ENCODE peak calls at places on chromosome 18, in nine cellular contexts. G is HCT116, Z is K562, D is Peyer's patch, Y is body of pancreas, O is tibial nerve, P is IMR-90, N is A549, X is adrenal gland. Q is an unnamed sample.

GRCh38 chr18:55447672-55448018 is 140.3 kb downstream of the TCF4 start:
- DNase-seq in P (no peak), Y (no peak), X (no peak), O (no peak), N (no peak), G (no peak), Z (no peak), D (no peak), Q (no peak)

GRCh38 chr18:57898506-57899124 is 95.5 kb upstream of the ATP8B1 start:
- DNase-seq in N (peak), Z (no peak), P (peak), O (peak), G (no peak), D (no peak), Y (no peak), X (no peak), Q (no peak)

GRCh38 chr18:9354256-9354655 is 19.7 kb downstream of the TWSG1 start:
- DNase-seq in P (peak), X (no peak), D (no peak), G (no peak), Y (no peak), N (no peak), Z (no peak), O (no peak), Q (no peak)

GRCh38 chr18:35240664-35241522 is at the start of gene ZNF397:
- DNase-seq in N (peak), O (peak), Z (peak), G (peak), Y (peak), P (peak), X (peak), D (peak), Q (peak)

GRCh38 chr18:71529708-71530303 is 1014.3 kb downstream of the CBLN2 start:
- DNase-seq in N (no peak), Y (no peak), Z (no peak), P (no peak), O (no peak), G (no peak), X (no peak), D (no peak), Q (no peak)

GRCh38 chr18:42041793-42042192 is 86.8 kb downstream of the PIK3C3 start:
- DNase-seq in X (no peak), P (no peak), D (no peak), G (no peak), Y (peak), Z (no peak), O (no peak), N (no peak), Q (no peak)

GRCh38 chr18:3012306-3012919 is 531 bp downstream of the LPIN2 start:
- DNase-seq in Y (peak), N (peak), G (no peak), P (peak), D (peak), Z (peak), X (peak), O (peak), Q (peak)

GRCh38 chr18:8496186-8496585 is 113.1 kb upstream of the RAB12 start:
- DNase-seq in Z (no peak), Y (no peak), P (peak), G (no peak), N (no peak), X (no peak), O (no peak), D (no peak), Q (no peak)

GRCh38 chr18:51637881-51638280 is 440.4 kb upstream of the MEX3C start:
- DNase-seq in Y (no peak), Z (no peak), O (no peak), X (no peak), N (no peak), G (no peak), D (no peak), P (no peak), Q (no peak)

GRCh38 chr18:32424696-32425095 is 46.0 kb downstream of the GAREM1 start:
- DNase-seq in D (no peak), X (no peak), O (no peak), N (no peak), Y (no peak), Z (no peak), P (no peak), G (no peak), Q (peak)

GRCh38 chr18:54075681-54076080 is 148.8 kb downstream of the MBD2 start:
- DNase-seq in G (no peak), Z (no peak), O (no peak), X (no peak), Y (no peak), N (no peak), P (no peak), D (no peak), Q (no peak)

GRCh38 chr18:32919799-32920198 is 147.0 kb upstream of the KLHL14 start:
- DNase-seq in X (no peak), Z (no peak), N (peak), G (no peak), O (no peak), P (no peak), D (peak), Y (peak), Q (no peak)

GRCh38 chr18:79744625-79745024 is 53.1 kb upstream of the KCNG2 start:
- DNase-seq in P (no peak), O (no peak), D (peak), X (no peak), G (no peak), Z (no peak), Y (no peak), N (no peak), Q (no peak)

GRCh38 chr18:69968073-69968472 is 20.4 kb upstream of the CD226 start:
- DNase-seq in O (no peak), X (no peak), N (no peak), Y (no peak), P (no peak), G (no peak), Z (no peak), D (peak), Q (no peak)

GRCh38 chr18:78685980-78686530 is 293.6 kb upstream of the SALL3 start:
- DNase-seq in Y (no peak), O (no peak), X (no peak), D (no peak), P (no peak), G (no peak), N (no peak), Z (no peak), Q (no peak)

GRCh38 chr18:62282188-62282629 is 42.9 kb upstream of the TNFRSF11A start:
- DNase-seq in Y (no peak), D (no peak), Z (no peak), G (no peak), N (no peak), X (no peak), O (no peak), P (peak), Q (no peak)

GRCh38 chr18:53771664-53772063 is 452.8 kb downstream of the MBD2 start:
- DNase-seq in D (no peak), Y (no peak), P (no peak), O (no peak), N (no peak), G (no peak), Z (no peak), X (no peak), Q (no peak)

GRCh38 chr18:42113529-42114191 is 158.6 kb downstream of the PIK3C3 start:
- DNase-seq in P (peak), O (no peak), X (no peak), Y (no peak), G (no peak), D (no peak), Z (no peak), N (no peak), Q (no peak)

GRCh38 chr18:58570360-58571064 is 58.4 kb downstream of the ALPK2 start:
- DNase-seq in O (no peak), D (no peak), G (no peak), P (no peak), Z (no peak), Y (no peak), X (no peak), N (no peak), Q (no peak)

GRCh38 chr18:32299489-32299888 is 109.7 kb downstream of the MEP1B start:
- DNase-seq in N (no peak), X (no peak), Y (no peak), O (no peak), P (no peak), G (no peak), D (no peak), Z (no peak), Q (no peak)

GRCh38 chr18:39271654-39272053 is 1706.1 kb upstream of the CELF4 start:
- DNase-seq in D (no peak), O (no peak), Z (no peak), N (no peak), Y (no peak), X (no peak), P (no peak), G (no peak), Q (no peak)

GRCh38 chr18:77100751-77101355 is 31.7 kb downstream of the MBP start:
- DNase-seq in G (no peak), P (no peak), D (no peak), Z (no peak), Y (no peak), X (no peak), O (no peak), N (no peak), Q (no peak)

GRCh38 chr18:25736516-25736915 is 353.9 kb downstream of the SS18 start:
- DNase-seq in P (peak), N (no peak), G (no peak), Y (no peak), Z (no peak), O (no peak), D (no peak), X (no peak), Q (no peak)

GRCh38 chr18:69996951-69997798 is 49.5 kb upstream of the CD226 start:
- DNase-seq in P (no peak), G (no peak), Z (no peak), N (no peak), X (no peak), O (no peak), Y (no peak), D (no peak), Q (no peak)

GRCh38 chr18:24585996-24586566 is 125.6 kb downstream of the HRH4 start:
- DNase-seq in X (no peak), O (no peak), P (no peak), Z (no peak), D (no peak), Y (no peak), G (no peak), N (no peak), Q (no peak)

GRCh38 chr18:68519341-68519740 is 195.6 kb downstream of the TMX3 start:
- DNase-seq in G (no peak), O (no peak), Y (no peak), P (peak), D (no peak), X (no peak), Z (no peak), N (no peak), Q (no peak)

GRCh38 chr18:60740313-60740712 is 367.7 kb upstream of the MC4R start:
- DNase-seq in D (no peak), Z (no peak), P (no peak), N (no peak), X (no peak), Y (no peak), O (no peak), G (no peak), Q (no peak)

GRCh38 chr18:24538421-24539264 is 78.2 kb downstream of the HRH4 start:
- DNase-seq in N (no peak), D (no peak), Z (no peak), Y (no peak), P (no peak), O (no peak), G (no peak), X (no peak), Q (no peak)

GRCh38 chr18:73118121-73118816 is 250.5 kb upstream of the NETO1 start:
- DNase-seq in O (no peak), P (peak), Y (no peak), X (no peak), D (no peak), N (no peak), Z (no peak), G (no peak), Q (no peak)

GRCh38 chr18:74532511-74533025 is 1.7 kb upstream of the CNDP1 start:
- DNase-seq in P (no peak), D (no peak), G (no peak), Y (no peak), Z (no peak), N (no peak), O (no peak), X (no peak), Q (no peak)

GRCh38 chr18:79068299-79068945 is 772 bp upstream of the ATP9B start:
- DNase-seq in X (no peak), P (no peak), Y (peak), Z (no peak), O (peak), N (no peak), D (no peak), G (no peak), Q (peak)

GRCh38 chr18:76565238-76566173 is 70.5 kb upstream of the ZNF516 start:
- DNase-seq in N (peak), X (peak), G (no peak), P (peak), O (peak), Y (peak), D (peak), Z (peak), Q (peak)

DNA sequence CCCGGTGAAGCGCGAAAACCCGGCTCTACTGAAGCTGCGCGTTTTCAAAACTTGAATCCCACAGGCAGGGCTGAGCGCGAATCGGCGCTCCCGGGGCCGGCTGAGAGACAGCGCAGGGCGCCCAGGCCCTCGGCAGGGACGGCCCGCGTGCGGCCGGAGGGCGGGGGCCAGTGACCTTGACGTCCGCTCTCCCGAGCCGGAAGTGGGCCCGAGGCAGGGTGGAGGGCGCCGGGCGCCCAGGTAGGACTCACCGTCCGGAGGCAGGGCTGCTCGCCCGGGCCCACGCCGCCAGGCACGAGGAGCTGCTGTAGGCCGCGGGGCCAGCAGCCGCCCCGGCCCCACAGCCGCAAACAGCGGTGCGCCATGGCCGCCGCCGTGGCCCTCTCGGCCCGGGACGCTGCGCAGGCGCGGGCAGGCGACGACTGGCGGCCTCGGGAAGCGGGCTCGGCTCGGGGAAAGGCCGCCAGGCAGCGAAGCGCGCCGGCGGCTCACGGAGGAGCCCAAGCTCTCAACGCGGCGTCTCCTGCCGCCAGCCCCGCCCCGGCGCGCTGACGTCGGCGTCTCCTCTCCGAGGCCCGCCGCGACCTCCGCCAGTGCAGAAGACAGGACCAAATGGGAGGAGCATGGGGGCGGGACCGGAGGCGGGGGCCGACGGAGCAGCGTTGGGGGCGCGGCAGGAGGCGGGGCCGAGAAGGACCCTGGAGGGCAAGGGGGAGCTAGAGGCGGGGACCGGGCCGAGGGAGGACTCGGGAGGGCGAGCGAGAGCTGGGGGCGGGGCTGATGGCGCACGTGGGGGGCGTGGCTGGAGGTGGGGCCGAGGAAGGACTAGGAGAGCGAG is at the start of gene AFG3L2:
- DNase-seq in N (peak), Y (peak), D (peak), G (peak), P (peak), Z (peak), X (peak), O (peak), Q (peak)
- TF ChIP-seq POLR2A in N (peak), Y (peak), D (peak), G (peak), P (peak), Z (peak), X (peak), O (peak), Q (peak)

GRCh38 chr18:2009957-2010697 is 561.2 kb downstream of the METTL4 start:
- DNase-seq in G (no peak), D (no peak), Z (no peak), X (no peak), N (no peak), P (no peak), O (no peak), Y (no peak), Q (no peak)
- H3K27ac ChIP-seq in G (no peak), D (no peak), Z (no peak), X (no peak), N (no peak), P (no peak), O (no peak), Y (no peak), Q (no peak)

GRCh38 chr18:48944634-48945033 is 6.1 kb downstream of the SMAD7 start:
- DNase-seq in Z (no peak), O (no peak), Y (no peak), X (no peak), N (no peak), D (no peak), P (peak), G (no peak), Q (no peak)

GRCh38 chr18:48945953-48946217 is 4.9 kb downstream of the SMAD7 start:
- DNase-seq in O (no peak), Z (no peak), N (no peak), P (no peak), D (no peak), X (no peak), Y (no peak), G (no peak), Q (no peak)

GRCh38 chr18:48947102-48947501 is 3.7 kb downstream of the SMAD7 start:
- DNase-seq in O (no peak), Y (no peak), D (no peak), P (no peak), Z (no peak), X (no peak), N (no peak), G (no peak), Q (no peak)

GRCh38 chr18:48947583-48947982 is 3.2 kb downstream of the SMAD7 start:
- DNase-seq in X (peak), N (no peak), Z (no peak), Y (peak), G (no peak), D (no peak), O (no peak), P (no peak), Q (no peak)

GRCh38 chr18:48946329-48946835 is 4.4 kb downstream of the SMAD7 start:
- DNase-seq in D (no peak), O (no peak), P (peak), G (no peak), N (no peak), Z (no peak), X (no peak), Y (peak), Q (no peak)
- TF ChIP-seq POLR2A in D (no peak), O (no peak), P (no peak), G (no peak), N (no peak), Z (no peak), X (no peak), Y (no peak), Q (no peak)

GRCh38 chr18:48682768-48683167 is 143.9 kb downstream of the CTIF start:
- DNase-seq in Y (no peak), P (no peak), Z (no peak), D (no peak), O (no peak), G (no peak), X (no peak), N (no peak), Q (no peak)

GRCh38 chr18:48680339-48680738 is 141.5 kb downstream of the CTIF start:
- DNase-seq in Y (no peak), N (no peak), O (no peak), P (no peak), Z (no peak), D (no peak), G (no peak), X (peak), Q (no peak)

GRCh38 chr18:48679236-48679635 is 140.4 kb downstream of the CTIF start:
- DNase-seq in N (no peak), O (no peak), Z (no peak), Y (no peak), P (no peak), D (no peak), G (no peak), X (no peak), Q (no peak)

GRCh38 chr18:48683197-48683596 is 144.4 kb downstream of the CTIF start:
- DNase-seq in N (no peak), O (no peak), Z (no peak), D (no peak), Y (no peak), G (no peak), P (no peak), X (no peak), Q (no peak)

GRCh38 chr18:48680871-48681270 is 142.0 kb downstream of the CTIF start:
- DNase-seq in O (peak), G (no peak), X (peak), N (no peak), Y (peak), Z (no peak), P (no peak), D (peak), Q (peak)
- H3K27ac ChIP-seq in O (peak), G (no peak), X (peak), N (no peak), Y (no peak), Z (no peak), P (no peak), D (no peak), Q (no peak)